ENCODE peak calls at places on chromosomes 5 and 9, in seven cellular contexts. One of them, this sample, is unnamed.

GRCh38 chr5:171574374-171574773 is 154.9 kb downstream of the FGF18 start:
- DNase-seq in stomach: no peak
- DNase-seq in keratinocyte: no peak
- DNase-seq in tibial nerve: no peak
- DNase-seq in aorta: peak; percentile 65
- DNase-seq in pancreas: no peak
- DNase-seq in CD8-positive, alpha-beta T cell: no peak
- DNase-seq in this sample: no peak

GRCh38 chr5:84383816-84384603 is 670 bp downstream of the EDIL3 start:
- DNase-seq in pancreas: no peak
- DNase-seq in aorta: peak; percentile 62
- DNase-seq in CD8-positive, alpha-beta T cell: no peak
- DNase-seq in tibial nerve: peak; percentile 5
- DNase-seq in stomach: no peak
- DNase-seq in keratinocyte: no peak
- DNase-seq in this sample: no peak

GRCh38 chr9:123431581-123431980 is 75.6 kb downstream of the CRB2 start:
- DNase-seq in stomach: no peak
- DNase-seq in CD8-positive, alpha-beta T cell: no peak
- DNase-seq in pancreas: no peak
- DNase-seq in aorta: no peak
- DNase-seq in tibial nerve: no peak
- DNase-seq in keratinocyte: no peak
- DNase-seq in this sample: no peak

GRCh38 chr5:83375049-83375710 is 96.4 kb upstream of the VCAN start:
- DNase-seq in stomach: no peak
- DNase-seq in keratinocyte: no peak
- DNase-seq in CD8-positive, alpha-beta T cell: no peak
- DNase-seq in pancreas: no peak
- DNase-seq in aorta: no peak
- DNase-seq in tibial nerve: no peak
- DNase-seq in this sample: no peak

GRCh38 chr9:84140535-84141101 is 160.0 kb downstream of the RMI1 start:
- DNase-seq in tibial nerve: no peak
- DNase-seq in pancreas: no peak
- DNase-seq in keratinocyte: no peak
- DNase-seq in aorta: peak; percentile 42
- DNase-seq in stomach: peak; percentile 43
- DNase-seq in CD8-positive, alpha-beta T cell: no peak
- DNase-seq in this sample: peak; percentile 16

GRCh38 chr9:95813923-95814322 is 61.6 kb upstream of the ERCC6L2 start:
- DNase-seq in keratinocyte: no peak
- DNase-seq in pancreas: no peak
- DNase-seq in CD8-positive, alpha-beta T cell: no peak
- DNase-seq in stomach: no peak
- DNase-seq in tibial nerve: no peak
- DNase-seq in aorta: no peak
- DNase-seq in this sample: no peak

GRCh38 chr5:163261647-163262269 is 175.6 kb upstream of the CCNG1 start:
- DNase-seq in aorta: no peak
- DNase-seq in keratinocyte: no peak
- DNase-seq in pancreas: no peak
- DNase-seq in tibial nerve: no peak
- DNase-seq in stomach: no peak
- DNase-seq in CD8-positive, alpha-beta T cell: no peak
- DNase-seq in this sample: no peak

GRCh38 chr5:10120934-10121333 is 128.8 kb downstream of the ATPSCKMT start:
- DNase-seq in pancreas: no peak
- DNase-seq in stomach: no peak
- DNase-seq in keratinocyte: no peak
- DNase-seq in CD8-positive, alpha-beta T cell: no peak
- DNase-seq in aorta: no peak
- DNase-seq in tibial nerve: no peak
- DNase-seq in this sample: no peak

GRCh38 chr5:11797132-11797531 is 107.1 kb downstream of the CTNND2 start:
- DNase-seq in keratinocyte: no peak
- DNase-seq in pancreas: no peak
- DNase-seq in stomach: no peak
- DNase-seq in aorta: no peak
- DNase-seq in tibial nerve: no peak
- DNase-seq in CD8-positive, alpha-beta T cell: no peak
- DNase-seq in this sample: no peak

GRCh38 chr9:36091028-36091953 is 45.2 kb upstream of the GLIPR2 start:
- DNase-seq in keratinocyte: no peak
- DNase-seq in CD8-positive, alpha-beta T cell: no peak
- DNase-seq in pancreas: peak; percentile 36
- DNase-seq in stomach: peak; percentile 57
- DNase-seq in aorta: no peak
- DNase-seq in tibial nerve: no peak
- DNase-seq in this sample: no peak

GRCh38 chr5:43101491-43101890 is 19.2 kb upstream of the ZNF131 start:
- DNase-seq in tibial nerve: no peak
- DNase-seq in stomach: no peak
- DNase-seq in aorta: no peak
- DNase-seq in CD8-positive, alpha-beta T cell: no peak
- DNase-seq in pancreas: no peak
- DNase-seq in keratinocyte: no peak
- DNase-seq in this sample: no peak

GRCh38 chr9:125749287-125749935 is 2.2 kb downstream of the PBX3 start:
- DNase-seq in CD8-positive, alpha-beta T cell: no peak
- DNase-seq in pancreas: no peak
- DNase-seq in aorta: no peak
- DNase-seq in keratinocyte: no peak
- DNase-seq in stomach: no peak
- DNase-seq in tibial nerve: no peak
- DNase-seq in this sample: no peak

GRCh38 chr5:126395627-126396026 is 27.6 kb upstream of the GRAMD2B start:
- DNase-seq in pancreas: no peak
- DNase-seq in stomach: no peak
- DNase-seq in keratinocyte: no peak
- DNase-seq in tibial nerve: no peak
- DNase-seq in aorta: no peak
- DNase-seq in CD8-positive, alpha-beta T cell: no peak
- DNase-seq in this sample: no peak

GRCh38 chr5:139676951-139677367 is 28.8 kb downstream of the CXXC5 start:
- DNase-seq in pancreas: no peak
- DNase-seq in aorta: no peak
- DNase-seq in keratinocyte: no peak
- DNase-seq in CD8-positive, alpha-beta T cell: no peak
- DNase-seq in stomach: no peak
- DNase-seq in tibial nerve: no peak
- DNase-seq in this sample: no peak

GRCh38 chr5:3301316-3301715 is 294.3 kb upstream of the IRX1 start:
- DNase-seq in keratinocyte: no peak
- DNase-seq in CD8-positive, alpha-beta T cell: no peak
- DNase-seq in tibial nerve: no peak
- DNase-seq in stomach: no peak
- DNase-seq in pancreas: no peak
- DNase-seq in aorta: no peak
- DNase-seq in this sample: no peak

GRCh38 chr5:38953426-38953825 is 107.6 kb downstream of the OSMR start:
- DNase-seq in tibial nerve: no peak
- DNase-seq in keratinocyte: no peak
- DNase-seq in aorta: no peak
- DNase-seq in pancreas: no peak
- DNase-seq in stomach: no peak
- DNase-seq in CD8-positive, alpha-beta T cell: no peak
- DNase-seq in this sample: no peak

GRCh38 chr9:99126312-99126711 is 21.4 kb downstream of the TGFBR1 start:
- DNase-seq in pancreas: no peak
- DNase-seq in keratinocyte: no peak
- DNase-seq in stomach: no peak
- DNase-seq in tibial nerve: no peak
- DNase-seq in CD8-positive, alpha-beta T cell: no peak
- DNase-seq in aorta: no peak
- DNase-seq in this sample: no peak

GRCh38 chr5:38468978-38469706 is 87.3 kb downstream of the LIFR start:
- DNase-seq in keratinocyte: no peak
- DNase-seq in aorta: peak; percentile 68
- DNase-seq in CD8-positive, alpha-beta T cell: no peak
- DNase-seq in tibial nerve: peak; percentile 67
- DNase-seq in pancreas: no peak
- DNase-seq in stomach: no peak
- DNase-seq in this sample: no peak

GRCh38 chr5:171849585-171850353 is 64.2 kb downstream of the SMIM23 start:
- DNase-seq in tibial nerve: no peak
- DNase-seq in aorta: no peak
- DNase-seq in keratinocyte: no peak
- DNase-seq in CD8-positive, alpha-beta T cell: no peak
- DNase-seq in pancreas: no peak
- DNase-seq in stomach: no peak
- DNase-seq in this sample: no peak

GRCh38 chr5:139904566-139905400 is 109.2 kb downstream of the PSD2 start:
- DNase-seq in keratinocyte: no peak
- DNase-seq in CD8-positive, alpha-beta T cell: no peak
- DNase-seq in tibial nerve: no peak
- DNase-seq in aorta: no peak
- DNase-seq in pancreas: no peak
- DNase-seq in stomach: no peak
- DNase-seq in this sample: no peak

GRCh38 chr5:177310757-177311173 is 933 bp downstream of the MXD3 start:
- DNase-seq in stomach: no peak
- DNase-seq in aorta: no peak
- DNase-seq in CD8-positive, alpha-beta T cell: no peak
- DNase-seq in keratinocyte: no peak
- DNase-seq in pancreas: no peak
- DNase-seq in tibial nerve: no peak
- DNase-seq in this sample: no peak

GRCh38 chr5:179607449-179607931 is 16.0 kb downstream of the HNRNPH1 start:
- DNase-seq in aorta: no peak
- DNase-seq in CD8-positive, alpha-beta T cell: no peak
- DNase-seq in tibial nerve: no peak
- DNase-seq in keratinocyte: no peak
- DNase-seq in stomach: no peak
- DNase-seq in pancreas: no peak
- DNase-seq in this sample: no peak

GRCh38 chr9:81321551-81321950 is 367.8 kb downstream of the TLE1 start:
- DNase-seq in keratinocyte: no peak
- DNase-seq in CD8-positive, alpha-beta T cell: no peak
- DNase-seq in pancreas: no peak
- DNase-seq in stomach: no peak
- DNase-seq in tibial nerve: no peak
- DNase-seq in aorta: no peak
- DNase-seq in this sample: no peak

GRCh38 chr9:128635266-128636023 is 21.2 kb downstream of the DYNC2I2 start:
- DNase-seq in keratinocyte: peak; percentile 90
- DNase-seq in pancreas: peak; percentile 96
- DNase-seq in aorta: peak; percentile 95
- DNase-seq in tibial nerve: peak; percentile 59
- DNase-seq in stomach: peak; percentile 93
- DNase-seq in CD8-positive, alpha-beta T cell: no peak
- DNase-seq in this sample: no peak

GRCh38 chr9:127767909-127768331 is 10.5 kb downstream of the SH2D3C start:
- DNase-seq in stomach: no peak
- DNase-seq in CD8-positive, alpha-beta T cell: no peak
- DNase-seq in pancreas: no peak
- DNase-seq in tibial nerve: no peak
- DNase-seq in aorta: no peak
- DNase-seq in keratinocyte: no peak
- DNase-seq in this sample: no peak

GRCh38 chr5:115354246-115354645 is 57.8 kb upstream of the CCDC112 start:
- DNase-seq in CD8-positive, alpha-beta T cell: no peak
- DNase-seq in stomach: no peak
- DNase-seq in keratinocyte: no peak
- DNase-seq in aorta: no peak
- DNase-seq in pancreas: no peak
- DNase-seq in tibial nerve: no peak
- DNase-seq in this sample: no peak

GRCh38 chr5:140351609-140352334 is 5.4 kb upstream of the HBEGF start:
- DNase-seq in tibial nerve: peak; percentile 97
- DNase-seq in stomach: no peak
- DNase-seq in keratinocyte: no peak
- DNase-seq in CD8-positive, alpha-beta T cell: peak; percentile 30
- DNase-seq in pancreas: peak; percentile 40
- DNase-seq in aorta: no peak
- DNase-seq in this sample: peak; percentile 82

DNA sequence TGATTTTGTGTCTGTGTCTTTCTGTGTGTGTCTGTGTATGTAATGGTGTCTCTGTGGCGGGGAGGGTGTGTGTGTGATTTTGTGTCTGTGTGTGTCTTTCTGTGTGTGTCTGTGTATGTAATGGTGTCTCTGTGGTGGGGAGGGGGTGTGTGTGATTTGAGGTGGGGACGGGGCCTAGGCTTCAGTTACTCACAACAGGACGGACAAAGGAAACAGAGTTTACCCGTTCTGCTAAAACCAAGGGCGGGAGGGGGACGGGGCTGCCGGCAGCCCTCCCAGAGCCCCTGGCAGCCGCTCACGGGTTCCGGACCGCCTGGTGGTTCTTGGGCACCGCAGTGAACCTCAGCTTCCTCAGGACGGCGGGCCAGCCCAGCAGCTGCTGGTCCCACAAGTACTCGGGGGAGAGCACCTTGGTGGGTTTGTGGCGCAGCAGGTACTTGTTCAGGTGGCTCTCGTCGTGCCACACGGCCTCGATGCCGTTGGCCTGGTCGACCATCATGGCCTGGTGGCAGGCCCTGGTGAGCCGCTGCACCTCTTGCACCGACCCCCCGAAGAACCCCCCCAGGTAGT is 19.5 kb downstream of the ABO start:
- DNase-seq in aorta: no peak
- DNase-seq in keratinocyte: no peak
- DNase-seq in CD8-positive, alpha-beta T cell: no peak
- DNase-seq in stomach: no peak
- DNase-seq in tibial nerve: no peak
- DNase-seq in pancreas: no peak
- DNase-seq in this sample: no peak
- H3K4me1 ChIP-seq in aorta: no peaks in the 10 kb centered on the region
- H3K4me1 ChIP-seq in keratinocyte: peaks cover 7% of the 10 kb centered on the region
- H3K4me1 ChIP-seq in CD8-positive, alpha-beta T cell: no peaks in the 10 kb centered on the region
- H3K4me1 ChIP-seq in stomach: peaks cover 12% of the 10 kb centered on the region
- H3K4me1 ChIP-seq in tibial nerve: no peaks in the 10 kb centered on the region
- H3K4me1 ChIP-seq in pancreas: no peaks in the 10 kb centered on the region
- H3K4me1 ChIP-seq in this sample: no peaks in the 10 kb centered on the region

GRCh38 chr5:64835266-64835665 is 66.5 kb downstream of the CWC27 start:
- DNase-seq in keratinocyte: no peak
- DNase-seq in aorta: no peak
- DNase-seq in pancreas: no peak
- DNase-seq in tibial nerve: no peak
- DNase-seq in CD8-positive, alpha-beta T cell: no peak
- DNase-seq in stomach: no peak
- DNase-seq in this sample: no peak
- H3K4me1 ChIP-seq in keratinocyte: peaks cover 18% of the 10 kb centered on the region
- H3K4me1 ChIP-seq in aorta: no peaks in the 10 kb centered on the region
- H3K4me1 ChIP-seq in pancreas: no peaks in the 10 kb centered on the region
- H3K4me1 ChIP-seq in tibial nerve: no peaks in the 10 kb centered on the region
- H3K4me1 ChIP-seq in CD8-positive, alpha-beta T cell: no peaks in the 10 kb centered on the region
- H3K4me1 ChIP-seq in stomach: no peaks in the 10 kb centered on the region
- H3K4me1 ChIP-seq in this sample: no peaks in the 10 kb centered on the region

GRCh38 chr9:136056546-136057235 is 38.4 kb downstream of the NACC2 start:
- DNase-seq in keratinocyte: no peak
- DNase-seq in aorta: peak; percentile 45
- DNase-seq in CD8-positive, alpha-beta T cell: no peak
- DNase-seq in stomach: no peak
- DNase-seq in pancreas: no peak
- DNase-seq in tibial nerve: no peak
- DNase-seq in this sample: no peak
- H3K4me1 ChIP-seq in keratinocyte: peaks cover 19% of the 10 kb centered on the region
- H3K4me1 ChIP-seq in aorta: no peaks in the 10 kb centered on the region
- H3K4me1 ChIP-seq in CD8-positive, alpha-beta T cell: peaks cover 33% of the 10 kb centered on the region
- H3K4me1 ChIP-seq in stomach: peaks cover 83% of the 10 kb centered on the region
- H3K4me1 ChIP-seq in pancreas: peaks cover 20% of the 10 kb centered on the region
- H3K4me1 ChIP-seq in tibial nerve: no peaks in the 10 kb centered on the region
- H3K4me1 ChIP-seq in this sample: peaks cover 8% of the 10 kb centered on the region

GRCh38 chr5:135234242-135235000 is 164.6 kb downstream of the MACROH2A1 start:
- DNase-seq in CD8-positive, alpha-beta T cell: no peak
- DNase-seq in stomach: peak; percentile 41
- DNase-seq in keratinocyte: no peak
- DNase-seq in pancreas: no peak
- DNase-seq in aorta: no peak
- DNase-seq in tibial nerve: no peak
- DNase-seq in this sample: no peak
- H3K4me1 ChIP-seq in CD8-positive, alpha-beta T cell: no peaks in the 10 kb centered on the region
- H3K4me1 ChIP-seq in stomach: peaks cover 23% of the 10 kb centered on the region
- H3K4me1 ChIP-seq in keratinocyte: peaks cover 7% of the 10 kb centered on the region
- H3K4me1 ChIP-seq in pancreas: no peaks in the 10 kb centered on the region
- H3K4me1 ChIP-seq in aorta: no peaks in the 10 kb centered on the region
- H3K4me1 ChIP-seq in tibial nerve: no peaks in the 10 kb centered on the region
- H3K4me1 ChIP-seq in this sample: no peaks in the 10 kb centered on the region

This sample was measured in naive thymus-derived CD4-positive, alpha-beta T cell.